ENCODE peak calls at places on chromosome 17, in four cellular contexts. Q, Y, D and A are unnamed samples.

GRCh38 chr17:2406271-2406902 is 5.5 kb upstream of the MNT start:
- DNase-seq in D (no peak), Q (no peak), Y (peak), A (no peak)

GRCh38 chr17:67151717-67152116 is 93.3 kb downstream of the HELZ start:
- DNase-seq in Q (no peak), Y (no peak), D (no peak), A (no peak)

GRCh38 chr17:5619088-5619740 is 34.9 kb upstream of the NLRP1 start:
- DNase-seq in D (no peak), Y (no peak), Q (no peak), A (peak)

GRCh38 chr17:35795007-35795870 is at the start of gene MMP28:
- DNase-seq in Y (peak), D (no peak), Q (no peak), A (peak)

GRCh38 chr17:8029121-8029520 is 9.7 kb upstream of the ALOX15B start:
- DNase-seq in D (no peak), Y (no peak), Q (no peak), A (no peak)

GRCh38 chr17:74736423-74737298 is at the start of gene RAB37:
- DNase-seq in Y (peak), D (peak), Q (no peak), A (peak)

GRCh38 chr17:31587462-31587861 is 196.0 kb downstream of the RAB11FIP4 start:
- DNase-seq in Q (no peak), D (no peak), Y (no peak), A (no peak)

GRCh38 chr17:3469529-3469928 is 2.1 kb downstream of the SPATA22 start:
- DNase-seq in Y (no peak), D (no peak), Q (no peak), A (no peak)

GRCh38 chr17:73511716-73512115 is 132.5 kb downstream of the SDK2 start:
- DNase-seq in Y (no peak), D (no peak), Q (no peak), A (no peak)

GRCh38 chr17:30780343-30780742 is 44.1 kb downstream of the CRLF3 start:
- DNase-seq in Q (no peak), D (no peak), Y (no peak), A (no peak)

GRCh38 chr17:78313735-78314648 is 45.9 kb downstream of the SOCS3 start:
- DNase-seq in Q (peak), Y (peak), D (peak), A (peak)

GRCh38 chr17:16935241-16935663 is 36.7 kb downstream of the TNFRSF13B start:
- DNase-seq in Y (peak), D (no peak), Q (no peak), A (peak)

GRCh38 chr17:50103941-50104340 is 8.8 kb downstream of the PDK2 start:
- DNase-seq in D (no peak), Q (no peak), Y (no peak), A (no peak)
- H3K27ac ChIP-seq in D (no peak), Q (no peak), Y (no peak), A (no peak)

GRCh38 chr17:22717211-22717610 is 1024.9 kb downstream of the KCNJ18 start:
- DNase-seq in Y (no peak), Q (no peak), D (no peak), A (no peak)

DNA sequence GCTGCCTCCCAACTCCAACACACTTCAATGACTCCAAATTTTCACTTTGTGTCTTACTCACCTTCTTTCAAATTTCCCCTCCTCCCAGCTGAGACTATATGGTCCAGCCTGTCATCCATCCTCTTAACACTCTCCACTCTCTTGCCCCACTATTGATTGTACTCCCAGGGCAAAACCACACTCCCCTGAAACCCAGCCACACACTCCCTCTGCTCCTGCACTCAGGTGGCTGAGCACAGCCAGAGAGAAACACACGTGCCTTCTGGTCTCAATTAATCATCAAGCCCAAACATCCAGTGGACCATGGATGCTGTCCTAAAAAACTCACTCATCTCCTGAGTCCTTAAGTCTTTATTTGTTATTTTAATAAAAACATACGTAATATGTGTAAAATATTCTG is 1026.4 kb downstream of the KCNJ18 start:
- DNase-seq in Y (no peak), D (no peak), Q (no peak), A (no peak)
- TF ChIP-seq POLR2AphosphoS5 in Y (no peak), D (no peak), Q (no peak), A (no peak)

DNA sequence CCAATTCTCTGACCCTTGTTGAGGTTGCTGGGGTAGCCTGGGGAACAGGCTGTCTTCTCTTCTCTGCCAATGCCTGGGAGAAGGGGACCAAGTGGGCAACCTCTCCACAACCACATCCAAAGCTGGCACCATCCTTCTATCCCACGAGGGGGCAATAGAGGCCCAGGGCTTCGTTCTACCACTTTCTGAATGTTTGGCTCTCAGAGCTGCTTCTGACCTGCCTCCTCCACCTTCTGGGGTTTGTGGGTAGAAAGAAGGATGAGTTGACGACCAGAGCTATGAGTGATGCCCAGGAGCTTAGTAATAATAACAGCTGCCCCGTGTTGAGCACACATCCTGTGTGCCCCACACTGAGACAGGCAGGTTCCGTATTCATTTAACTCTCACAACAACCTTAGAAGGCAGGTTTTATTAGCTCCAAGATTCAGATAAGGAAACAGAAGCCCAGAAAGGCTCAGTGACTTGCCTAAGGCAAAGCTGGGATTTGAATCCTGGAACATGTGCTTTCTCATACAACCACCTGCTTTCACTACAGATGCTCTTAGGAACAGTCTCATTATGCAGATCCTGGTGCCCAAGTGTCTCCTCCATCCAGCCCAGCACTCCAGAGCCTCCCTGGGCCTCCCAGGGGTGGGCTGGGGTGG is 11.1 kb downstream of the TSPOAP1 start:
- DNase-seq in Y (peak), Q (peak), D (peak), A (no peak)
- H3K27ac ChIP-seq in Y (no peak), Q (no peak), D (no peak), A (no peak)

GRCh38 chr17:65074778-65075250 is 18.3 kb upstream of the GNA13 start:
- DNase-seq in Y (no peak), Q (peak), D (no peak), A (peak)
- TF ChIP-seq POLR2AphosphoS5 in Y (no peak), Q (no peak), D (no peak), A (peak)